ENCODE peak calls at places on chromosomes 16 and 17, in nine cellular contexts. N is breast epithelium, B is A549, F is HCT116, A is IMR-90, D is suprapubic skin, U is esophagus squamous epithelium, W is heart left ventricle, I is uterus. C is an unnamed sample. For H3K4me1, the result is how much of the 10 kb centered on the place peaks cover.

GRCh38 chr17:45264430-45264829 is 2.5 kb upstream of the SPATA32 start:
- DNase-seq in N (no peak), B (no peak), F (no peak), A (no peak), D (no peak), U (no peak), W (no peak), I (no peak), C (no peak)

GRCh38 chr17:38798614-38799500 is 499 bp downstream of the PIP4K2B start:
- DNase-seq in N (peak), B (peak), F (no peak), A (peak), D (no peak), U (peak), W (peak), I (no peak), C (peak)

GRCh38 chr17:80408872-80409271 is 6.1 kb upstream of the ENDOV start:
- DNase-seq in N (no peak), B (no peak), F (no peak), A (no peak), D (no peak), U (no peak), W (no peak), I (no peak), C (peak)

GRCh38 chr17:78672880-78673371 is 95.7 kb upstream of the DNAH17 start:
- DNase-seq in N (no peak), B (no peak), F (no peak), A (no peak), D (no peak), U (no peak), W (no peak), I (no peak), C (no peak)

GRCh38 chr17:31903401-31903800 is 1.9 kb upstream of the UTP6 start:
- DNase-seq in N (no peak), B (no peak), F (no peak), A (no peak), D (no peak), U (no peak), W (no peak), I (no peak), C (no peak)

GRCh38 chr17:76673729-76674128 is 30.2 kb upstream of the ST6GALNAC1 start:
- DNase-seq in N (no peak), B (no peak), F (no peak), A (no peak), D (no peak), U (no peak), W (no peak), I (no peak), C (no peak)

GRCh38 chr16:85483424-85483823 is 129.7 kb upstream of the GSE1 start:
- DNase-seq in N (no peak), B (no peak), F (no peak), A (no peak), D (no peak), U (no peak), W (no peak), I (no peak), C (no peak)

GRCh38 chr17:72305472-72305871 is 184.7 kb downstream of the SOX9 start:
- DNase-seq in N (no peak), B (no peak), F (no peak), A (no peak), D (no peak), U (no peak), W (no peak), I (no peak), C (no peak)

GRCh38 chr17:80694085-80694991 is 149.7 kb downstream of the RPTOR start:
- DNase-seq in N (no peak), B (no peak), F (no peak), A (no peak), D (no peak), U (no peak), W (no peak), I (no peak), C (no peak)

GRCh38 chr17:17181666-17182600 is 24.2 kb downstream of the PLD6 start:
- DNase-seq in N (no peak), B (no peak), F (no peak), A (no peak), D (no peak), U (no peak), W (no peak), I (no peak), C (no peak)

GRCh38 chr16:66007717-66008116 is 358.8 kb upstream of the CDH5 start:
- DNase-seq in N (no peak), B (no peak), F (no peak), A (peak), D (no peak), U (no peak), W (no peak), I (no peak), C (no peak)

GRCh38 chr16:3642397-3643094 is 11.9 kb upstream of the DNASE1 start:
- DNase-seq in N (peak), B (no peak), F (peak), A (no peak), D (peak), U (no peak), W (no peak), I (no peak), C (peak)

GRCh38 chr16:46830417-46830901 is 521 bp downstream of the C16orf87 start:
- DNase-seq in N (no peak), B (no peak), F (no peak), A (no peak), D (peak), U (no peak), W (no peak), I (no peak), C (peak)

GRCh38 chr16:77863250-77863649 is 74.9 kb downstream of the VAT1L start:
- DNase-seq in N (no peak), B (no peak), F (no peak), A (no peak), D (no peak), U (no peak), W (no peak), I (no peak), C (peak)

GRCh38 chr16:83792391-83792790 is 15.4 kb upstream of the HSBP1 start:
- DNase-seq in N (no peak), B (no peak), F (no peak), A (no peak), D (no peak), U (no peak), W (no peak), I (no peak), C (no peak)

GRCh38 chr17:57467226-57467625 is 210.9 kb downstream of the MSI2 start:
- DNase-seq in N (no peak), B (no peak), F (no peak), A (no peak), D (no peak), U (no peak), W (no peak), I (no peak), C (no peak)

GRCh38 chr16:67847064-67847861 is at the start of gene CENPT:
- DNase-seq in N (no peak), B (no peak), F (no peak), A (peak), D (no peak), U (no peak), W (peak), I (peak), C (peak)

GRCh38 chr16:56691885-56692284 is 9.6 kb downstream of the MT1X start:
- DNase-seq in N (peak), B (peak), F (peak), A (peak), D (no peak), U (no peak), W (peak), I (no peak), C (no peak)

GRCh38 chr17:81173761-81174160 is 7.7 kb upstream of the AATK start:
- DNase-seq in N (no peak), B (no peak), F (no peak), A (no peak), D (no peak), U (no peak), W (no peak), I (no peak), C (no peak)

GRCh38 chr17:7588553-7589203 is 1.2 kb downstream of the SOX15 start:
- DNase-seq in N (no peak), B (no peak), F (no peak), A (no peak), D (no peak), U (no peak), W (no peak), I (no peak), C (no peak)

GRCh38 chr17:82657926-82658325 is 9.7 kb upstream of the WDR45B start:
- DNase-seq in N (no peak), B (no peak), F (no peak), A (no peak), D (no peak), U (no peak), W (no peak), I (no peak), C (no peak)

GRCh38 chr17:31294839-31295488 is 2.1 kb downstream of the OMG start:
- DNase-seq in N (no peak), B (no peak), F (no peak), A (no peak), D (no peak), U (no peak), W (no peak), I (no peak), C (no peak)

GRCh38 chr16:46884513-46885293 is 541 bp downstream of the GPT2 start:
- DNase-seq in N (no peak), B (no peak), F (no peak), A (peak), D (no peak), U (no peak), W (peak), I (no peak), C (no peak)

GRCh38 chr16:81035975-81036750 is 521 bp downstream of the ATMIN start:
- DNase-seq in N (no peak), B (peak), F (no peak), A (peak), D (no peak), U (no peak), W (peak), I (peak), C (peak)

GRCh38 chr16:54926166-54926838 is 4.4 kb upstream of the IRX5 start:
- DNase-seq in N (no peak), B (no peak), F (no peak), A (peak), D (no peak), U (no peak), W (no peak), I (no peak), C (no peak)

GRCh38 chr17:73390851-73391250 is 79.0 kb upstream of the CDC42EP4 start:
- DNase-seq in N (no peak), B (no peak), F (no peak), A (no peak), D (no peak), U (no peak), W (no peak), I (no peak), C (no peak)

GRCh38 chr17:9472541-9472940 is 103.1 kb downstream of the STX8 start:
- DNase-seq in N (no peak), B (no peak), F (no peak), A (peak), D (no peak), U (no peak), W (peak), I (peak), C (no peak)

GRCh38 chr16:47054306-47054705 is 80.8 kb upstream of the DNAJA2 start:
- DNase-seq in N (no peak), B (no peak), F (no peak), A (no peak), D (no peak), U (no peak), W (no peak), I (no peak), C (no peak)

GRCh38 chr17:78318843-78319242 is 41.0 kb downstream of the SOCS3 start:
- DNase-seq in N (no peak), B (no peak), F (no peak), A (no peak), D (no peak), U (no peak), W (no peak), I (no peak), C (no peak)

GRCh38 chr17:48718781-48719641 is 3.3 kb downstream of the PRAC1 start:
- DNase-seq in N (no peak), B (no peak), F (no peak), A (no peak), D (peak), U (no peak), W (no peak), I (no peak), C (no peak)

GRCh38 chr17:80754846-80755245 is 210.2 kb downstream of the RPTOR start:
- DNase-seq in N (no peak), B (no peak), F (no peak), A (no peak), D (no peak), U (no peak), W (no peak), I (no peak), C (no peak)

GRCh38 chr16:23877107-23878070 is 41.6 kb downstream of the PRKCB start:
- DNase-seq in N (no peak), B (no peak), F (no peak), A (no peak), D (no peak), U (no peak), W (no peak), I (no peak), C (no peak)

GRCh38 chr16:22117666-22118065 is 25.3 kb downstream of the VWA3A start:
- DNase-seq in N (no peak), B (no peak), F (no peak), A (no peak), D (no peak), U (no peak), W (no peak), I (no peak), C (no peak)

GRCh38 chr16:50547340-50547865 is 793 bp upstream of the NKD1 start:
- DNase-seq in N (no peak), B (peak), F (peak), A (no peak), D (no peak), U (no peak), W (no peak), I (peak), C (peak)

GRCh38 chr17:35371934-35372333 is 1.5 kb downstream of the SLFN11 start:
- DNase-seq in N (no peak), B (no peak), F (no peak), A (no peak), D (no peak), U (no peak), W (no peak), I (no peak), C (no peak)

GRCh38 chr17:35374766-35375344 is 1.4 kb upstream of the SLFN11 start:
- DNase-seq in N (no peak), B (no peak), F (no peak), A (no peak), D (no peak), U (no peak), W (no peak), I (no peak), C (no peak)

GRCh38 chr17:35372846-35373531 is 432 bp downstream of the SLFN11 start:
- DNase-seq in N (no peak), B (peak), F (no peak), A (no peak), D (no peak), U (no peak), W (no peak), I (no peak), C (peak)

GRCh38 chr17:35373984-35374765 is 754 bp upstream of the SLFN11 start:
- DNase-seq in N (no peak), B (peak), F (no peak), A (peak), D (peak), U (no peak), W (peak), I (peak), C (peak)

GRCh38 chr17:35373532-35373983 is at the start of gene SLFN11:
- DNase-seq in N (no peak), B (peak), F (no peak), A (peak), D (peak), U (peak), W (peak), I (peak), C (peak)
- H3K4me1 ChIP-seq in N (under half), B (under half), F (under half), A (under half), D (under half), U (under half), W (under half), I (under half), C (under half)

GRCh38 chr17:60089097-60089844 is 10.6 kb upstream of the HEATR6 start:
- DNase-seq in N (no peak), B (no peak), F (no peak), A (no peak), D (no peak), U (no peak), W (no peak), I (no peak), C (no peak)

GRCh38 chr17:60091908-60092331 is 13.2 kb upstream of the HEATR6 start:
- DNase-seq in N (no peak), B (no peak), F (no peak), A (peak), D (no peak), U (no peak), W (no peak), I (no peak), C (no peak)

GRCh38 chr17:60093694-60094093 is 15.0 kb upstream of the HEATR6 start:
- DNase-seq in N (no peak), B (no peak), F (no peak), A (no peak), D (no peak), U (no peak), W (no peak), I (no peak), C (no peak)

GRCh38 chr17:60090412-60090811 is 11.7 kb upstream of the HEATR6 start:
- DNase-seq in N (no peak), B (no peak), F (no peak), A (no peak), D (no peak), U (no peak), W (no peak), I (no peak), C (no peak)

DNA sequence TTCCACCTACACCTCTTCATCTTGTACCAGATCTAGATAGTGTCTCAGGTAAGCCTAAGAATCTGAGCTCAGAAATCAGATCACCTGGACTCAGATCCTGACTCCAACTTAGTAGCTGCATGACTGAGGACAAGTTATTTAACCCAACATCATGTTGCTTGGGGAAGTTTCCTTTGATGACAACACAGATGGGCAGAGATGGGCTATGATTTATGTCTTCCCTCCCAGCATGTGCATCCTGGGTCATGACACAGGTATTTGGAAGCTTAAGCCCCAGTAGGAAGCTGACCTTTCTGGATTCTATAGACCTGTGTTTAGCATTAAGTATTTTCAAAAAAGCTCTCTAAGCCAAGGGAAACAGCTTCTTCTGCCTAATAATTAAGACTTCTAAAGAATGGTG is 12.4 kb upstream of the HEATR6 start:
- DNase-seq in N (no peak), B (no peak), F (no peak), A (no peak), D (no peak), U (no peak), W (no peak), I (no peak), C (no peak)
- TF ChIP-seq POLR2A in N (no peak), B (no peak), F (no peak), A (no peak), D (no peak), U (no peak), W (no peak), I (no peak), C (no peak)

GRCh38 chr16:19137201-19137601 is 23.4 kb downstream of the ITPRIPL2 start:
- DNase-seq in N (no peak), B (no peak), F (no peak), A (no peak), D (no peak), U (no peak), W (no peak), I (no peak), C (no peak)
- H3K4me1 ChIP-seq in N (under half), B (half or more), F (under half), A (under half), D (half or more), U (half or more), W (under half), I (under half), C (under half)

GRCh38 chr17:27540300-27541105 is 84.3 kb downstream of the KSR1 start:
- DNase-seq in N (peak), B (peak), F (no peak), A (peak), D (peak), U (no peak), W (peak), I (peak), C (peak)
- TF ChIP-seq POLR2A in N (no peak), B (no peak), F (no peak), A (peak), D (no peak), U (no peak), W (no peak), I (no peak), C (no peak)